ENCODE peak calls at places on chromosomes 16 and 17, in five cellular contexts. One of them, this sample, is unnamed. For H3K4me1, the result is how much of the 10 kb centered on the place peaks cover.

GRCh38 chr17:13283606-13284005 is 265.8 kb upstream of the ELAC2 start:
- DNase-seq in HepG2: no peak
- DNase-seq in GM23338: peak
- DNase-seq in K562: no peak
- DNase-seq in GM12878: no peak
- DNase-seq in this sample: no peak

GRCh38 chr16:66003196-66003595 is 363.3 kb upstream of the CDH5 start:
- DNase-seq in GM12878: no peak
- DNase-seq in GM23338: no peak
- DNase-seq in K562: no peak
- DNase-seq in HepG2: no peak
- DNase-seq in this sample: no peak

GRCh38 chr16:76565542-76565941 is 288.3 kb downstream of the CNTNAP4 start:
- DNase-seq in HepG2: no peak
- DNase-seq in GM12878: no peak
- DNase-seq in K562: no peak
- DNase-seq in GM23338: no peak
- DNase-seq in this sample: no peak

GRCh38 chr17:44417553-44417952 is 28.1 kb upstream of the ITGA2B start:
- DNase-seq in GM23338: no peak
- DNase-seq in GM12878: peak
- DNase-seq in K562: no peak
- DNase-seq in HepG2: peak
- DNase-seq in this sample: no peak

GRCh38 chr16:7268182-7268581 is 64.5 kb upstream of the RBFOX1 start:
- DNase-seq in GM23338: peak
- DNase-seq in HepG2: peak
- DNase-seq in K562: peak
- DNase-seq in GM12878: no peak
- DNase-seq in this sample: peak

GRCh38 chr16:14682121-14682520 is 12.0 kb downstream of the PLA2G10 start:
- DNase-seq in K562: no peak
- DNase-seq in GM12878: no peak
- DNase-seq in HepG2: no peak
- DNase-seq in GM23338: no peak
- DNase-seq in this sample: no peak

GRCh38 chr16:15897386-15897785 is 9.0 kb upstream of the CEP20 start:
- DNase-seq in GM23338: no peak
- DNase-seq in HepG2: no peak
- DNase-seq in GM12878: no peak
- DNase-seq in K562: no peak
- DNase-seq in this sample: no peak

GRCh38 chr17:65660947-65661346 is 99.5 kb upstream of the AXIN2 start:
- DNase-seq in HepG2: no peak
- DNase-seq in GM12878: no peak
- DNase-seq in GM23338: no peak
- DNase-seq in K562: peak
- DNase-seq in this sample: no peak

GRCh38 chr16:11361751-11362742 is 16.8 kb downstream of the RMI2 start:
- DNase-seq in GM23338: no peak
- DNase-seq in GM12878: peak
- DNase-seq in K562: no peak
- DNase-seq in HepG2: no peak
- DNase-seq in this sample: no peak

GRCh38 chr17:69763503-69763902 is 311.5 kb upstream of the KCNJ16 start:
- DNase-seq in K562: no peak
- DNase-seq in HepG2: no peak
- DNase-seq in GM23338: no peak
- DNase-seq in GM12878: no peak
- DNase-seq in this sample: no peak

DNA sequence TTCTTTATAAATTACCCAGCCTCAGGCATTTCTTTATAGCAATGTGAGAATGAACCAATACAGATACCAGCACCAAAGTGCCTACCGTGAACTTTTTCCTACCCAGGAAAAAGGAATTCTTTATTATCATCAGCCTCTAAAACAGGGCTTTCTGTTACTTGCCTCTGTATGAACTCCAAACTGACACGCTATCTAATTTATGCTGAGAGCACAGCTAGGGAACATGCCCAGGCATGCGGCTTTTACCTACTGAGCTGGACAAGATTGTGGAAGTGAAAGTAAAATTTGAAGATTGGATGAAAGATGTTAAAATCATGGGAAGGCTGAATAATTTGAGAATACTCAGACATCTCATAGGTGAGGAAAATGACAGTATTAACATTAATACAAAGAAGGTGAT is 24.4 kb upstream of the ADCY9 start:
- DNase-seq in K562: no peak
- DNase-seq in GM12878: peak
- DNase-seq in GM23338: no peak
- DNase-seq in HepG2: no peak
- DNase-seq in this sample: no peak
- TF ChIP-seq CREB1 in K562: no peak
- TF ChIP-seq CREB1 in GM12878: no peak
- TF ChIP-seq CREB1 in GM23338: no peak
- TF ChIP-seq CREB1 in HepG2: no peak
- TF ChIP-seq CREB1 in this sample: no peak

DNA sequence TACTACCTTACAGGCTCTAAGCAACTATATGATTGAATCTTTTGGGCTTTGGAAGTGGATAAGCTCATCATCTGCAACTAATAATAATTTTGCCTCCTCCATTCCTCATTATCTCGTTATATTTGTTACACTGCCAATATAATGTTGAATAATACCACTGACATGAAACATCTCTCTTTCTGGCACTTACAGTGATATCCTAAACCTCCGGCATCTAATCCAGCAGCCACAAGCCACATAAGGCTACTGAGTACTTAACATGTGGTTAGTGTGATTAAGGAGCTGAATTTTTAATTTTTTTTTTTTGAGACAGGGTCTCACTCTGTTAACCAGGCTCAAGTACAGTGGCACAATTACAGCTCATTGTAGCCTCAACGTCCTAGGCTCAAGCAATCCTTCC is 9.6 kb downstream of the CDC42EP4 start:
- DNase-seq in GM23338: no peak
- DNase-seq in GM12878: no peak
- DNase-seq in K562: no peak
- DNase-seq in HepG2: no peak
- DNase-seq in this sample: no peak
- H3K4me1 ChIP-seq in GM23338: under half
- H3K4me1 ChIP-seq in GM12878: under half
- H3K4me1 ChIP-seq in K562: under half
- H3K4me1 ChIP-seq in HepG2: half or more
- H3K4me1 ChIP-seq in this sample: under half

GRCh38 chr17:50710025-50710424 is 2.3 kb upstream of the ANKRD40 start:
- DNase-seq in K562: no peak
- DNase-seq in HepG2: no peak
- DNase-seq in GM23338: peak
- DNase-seq in GM12878: no peak
- DNase-seq in this sample: no peak

GRCh38 chr17:50707296-50708049 is at the start of gene ANKRD40:
- DNase-seq in GM23338: peak
- DNase-seq in HepG2: peak
- DNase-seq in K562: peak
- DNase-seq in GM12878: peak
- DNase-seq in this sample: no peak

GRCh38 chr17:50712641-50713296 is 5.1 kb upstream of the ANKRD40 start:
- DNase-seq in K562: no peak
- DNase-seq in HepG2: no peak
- DNase-seq in GM12878: no peak
- DNase-seq in GM23338: no peak
- DNase-seq in this sample: no peak

GRCh38 chr17:50710650-50711049 is 2.9 kb upstream of the ANKRD40 start:
- DNase-seq in K562: no peak
- DNase-seq in GM23338: no peak
- DNase-seq in GM12878: no peak
- DNase-seq in HepG2: no peak
- DNase-seq in this sample: no peak

GRCh38 chr17:50708050-50709000 is 611 bp upstream of the ANKRD40 start:
- DNase-seq in GM23338: no peak
- DNase-seq in HepG2: no peak
- DNase-seq in K562: no peak
- DNase-seq in GM12878: peak
- DNase-seq in this sample: no peak
- TF ChIP-seq CREB1 in GM23338: no peak
- TF ChIP-seq CREB1 in HepG2: peak
- TF ChIP-seq CREB1 in K562: peak
- TF ChIP-seq CREB1 in GM12878: peak
- TF ChIP-seq CREB1 in this sample: no peak

DNA sequence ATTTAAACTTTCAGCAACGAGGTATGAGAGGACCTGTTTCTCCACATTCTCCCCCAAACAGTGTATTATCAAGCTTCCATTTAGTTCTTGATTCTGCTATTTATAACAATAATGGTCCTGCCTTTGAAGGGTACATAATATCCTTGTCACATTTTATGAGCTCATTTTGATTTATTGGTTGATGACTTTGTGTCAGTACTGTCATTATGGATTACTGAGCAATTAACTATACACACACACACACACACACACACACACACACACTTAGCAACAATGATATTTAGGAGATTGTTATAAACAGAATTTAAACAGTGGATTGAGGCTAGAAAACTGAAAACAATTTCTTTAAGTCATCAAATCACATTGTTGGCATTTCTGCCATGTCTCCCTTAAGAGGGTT is 7.0 kb downstream of the TMIGD1 start:
- DNase-seq in GM23338: no peak
- DNase-seq in HepG2: no peak
- DNase-seq in K562: no peak
- DNase-seq in GM12878: no peak
- DNase-seq in this sample: no peak
- H3K4me1 ChIP-seq in GM23338: under half
- H3K4me1 ChIP-seq in HepG2: under half
- H3K4me1 ChIP-seq in K562: under half
- H3K4me1 ChIP-seq in GM12878: under half
- H3K4me1 ChIP-seq in this sample: under half

GRCh38 chr16:63447121-63447520 is 1410.9 kb upstream of the CDH8 start:
- DNase-seq in GM12878: no peak
- DNase-seq in K562: no peak
- DNase-seq in GM23338: no peak
- DNase-seq in HepG2: no peak
- DNase-seq in this sample: no peak
- TF ChIP-seq CREB1 in GM12878: no peak
- TF ChIP-seq CREB1 in K562: no peak
- TF ChIP-seq CREB1 in GM23338: no peak
- TF ChIP-seq CREB1 in HepG2: no peak
- TF ChIP-seq CREB1 in this sample: no peak

GRCh38 chr17:4788159-4788806 is 481 bp upstream of the GLTPD2 start:
- DNase-seq in HepG2: no peak
- DNase-seq in GM23338: peak
- DNase-seq in K562: no peak
- DNase-seq in GM12878: no peak
- DNase-seq in this sample: no peak

GRCh38 chr17:4786516-4786915 is 352 bp upstream of the VMO1 start:
- DNase-seq in GM23338: no peak
- DNase-seq in GM12878: no peak
- DNase-seq in K562: no peak
- DNase-seq in HepG2: no peak
- DNase-seq in this sample: no peak

GRCh38 chr17:4785311-4786110 is 653 bp downstream of the VMO1 start:
- DNase-seq in K562: no peak
- DNase-seq in GM23338: no peak
- DNase-seq in GM12878: no peak
- DNase-seq in HepG2: no peak
- DNase-seq in this sample: no peak

GRCh38 chr17:4788807-4789700 is at the start of gene GLTPD2:
- DNase-seq in GM12878: no peak
- DNase-seq in HepG2: peak
- DNase-seq in K562: no peak
- DNase-seq in GM23338: peak
- DNase-seq in this sample: peak

GRCh38 chr17:4786111-4786491 is at the start of gene VMO1:
- DNase-seq in HepG2: no peak
- DNase-seq in GM23338: peak
- DNase-seq in K562: no peak
- DNase-seq in GM12878: no peak
- DNase-seq in this sample: no peak
- H3K4me1 ChIP-seq in HepG2: under half
- H3K4me1 ChIP-seq in GM23338: under half
- H3K4me1 ChIP-seq in K562: under half
- H3K4me1 ChIP-seq in GM12878: under half
- H3K4me1 ChIP-seq in this sample: under half

DNA sequence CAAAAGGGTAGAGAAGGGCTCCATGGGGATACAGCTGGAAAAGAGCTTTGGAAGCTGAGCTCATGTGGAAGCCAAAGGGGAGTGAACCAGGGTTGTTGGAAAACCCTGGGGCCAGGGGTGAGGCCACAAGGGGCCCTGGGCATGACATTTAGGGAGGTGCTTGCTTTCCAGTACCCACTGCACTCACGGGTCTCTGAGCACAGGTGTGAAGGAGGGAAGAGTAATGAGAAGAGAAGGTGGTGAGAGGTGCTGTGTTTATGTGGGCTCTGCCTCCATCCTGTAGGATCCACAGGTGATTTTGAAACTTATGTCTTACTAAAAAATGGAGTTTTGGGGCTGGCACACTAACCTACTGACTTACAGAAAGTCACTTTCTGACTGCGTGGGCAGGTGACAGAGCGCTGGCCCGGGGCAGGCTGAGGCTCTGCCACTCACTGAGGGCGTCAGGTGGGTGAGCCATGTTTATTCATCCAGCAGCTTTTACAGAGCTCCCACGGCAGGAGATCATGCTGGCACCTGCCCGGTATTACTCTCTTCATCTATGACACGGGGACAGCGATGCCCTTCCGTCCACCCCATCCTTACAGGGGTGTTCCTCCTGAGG is 18.9 kb downstream of the KSR1 start:
- DNase-seq in GM12878: no peak
- DNase-seq in GM23338: no peak
- DNase-seq in HepG2: no peak
- DNase-seq in K562: no peak
- DNase-seq in this sample: no peak
- TF ChIP-seq CREB1 in GM12878: no peak
- TF ChIP-seq CREB1 in GM23338: no peak
- TF ChIP-seq CREB1 in HepG2: no peak
- TF ChIP-seq CREB1 in K562: no peak
- TF ChIP-seq CREB1 in this sample: no peak

This sample was measured in H1.